ENCODE peak calls at places on chromosomes 2 and 18, in nine cellular contexts. M is SK-N-SH, P is tibial artery, D is IMR-90, I is spleen, K is pancreas, Q is BE2C, S is transverse colon, Y is brain microvascular endothelial cell. Z is an unnamed sample. For H3K27me3, the result is how much of the 10 kb centered on the place peaks cover.

GRCh38 chr2:129376404-129377077 is 602.9 kb upstream of the RAB6C start:
- DNase-seq in M (no peak), P (no peak), D (no peak), I (no peak), K (no peak), Q (no peak), S (no peak), Y (no peak), Z (no peak)

GRCh38 chr18:58416014-58416703 is 212.7 kb downstream of the ALPK2 start:
- DNase-seq in M (no peak), P (no peak), D (no peak), I (no peak), K (no peak), Q (no peak), S (no peak), Y (no peak), Z (no peak)

GRCh38 chr2:45128580-45128997 is 119.3 kb upstream of the SIX2 start:
- DNase-seq in M (peak), P (no peak), D (peak), I (no peak), K (no peak), Q (peak), S (no peak), Y (peak), Z (peak)

GRCh38 chr18:12843420-12844346 is 40.4 kb downstream of the PTPN2 start:
- DNase-seq in M (no peak), P (no peak), D (no peak), I (peak), K (no peak), Q (peak), S (no peak), Y (no peak), Z (no peak)

GRCh38 chr2:55838653-55839052 is 84.9 kb downstream of the EFEMP1 start:
- DNase-seq in M (no peak), P (no peak), D (no peak), I (no peak), K (no peak), Q (no peak), S (no peak), Y (no peak), Z (no peak)

GRCh38 chr2:120658285-120659158 is 77.1 kb upstream of the GLI2 start:
- DNase-seq in M (no peak), P (no peak), D (no peak), I (no peak), K (no peak), Q (no peak), S (no peak), Y (no peak), Z (no peak)

GRCh38 chr2:101330253-101330921 is 21.9 kb upstream of the RNF149 start:
- DNase-seq in M (no peak), P (no peak), D (no peak), I (peak), K (peak), Q (no peak), S (peak), Y (no peak), Z (no peak)

GRCh38 chr2:216799873-216800421 is 59.9 kb downstream of the TNP1 start:
- DNase-seq in M (no peak), P (peak), D (peak), I (no peak), K (no peak), Q (no peak), S (peak), Y (no peak), Z (no peak)

GRCh38 chr2:238580486-238580885 is 153.8 kb downstream of the ASB1 start:
- DNase-seq in M (no peak), P (peak), D (no peak), I (peak), K (no peak), Q (no peak), S (no peak), Y (no peak), Z (no peak)

GRCh38 chr2:177543007-177543760 is 150.6 kb downstream of the AGPS start:
- DNase-seq in M (no peak), P (no peak), D (peak), I (no peak), K (no peak), Q (no peak), S (no peak), Y (peak), Z (no peak)

GRCh38 chr18:63316612-63317555 is 2.7 kb downstream of the BCL2 start:
- DNase-seq in M (no peak), P (no peak), D (no peak), I (no peak), K (no peak), Q (no peak), S (peak), Y (no peak), Z (no peak)

GRCh38 chr2:233922471-233922870 is 5.3 kb downstream of the TRPM8 start:
- DNase-seq in M (no peak), P (no peak), D (peak), I (no peak), K (no peak), Q (no peak), S (no peak), Y (no peak), Z (no peak)

GRCh38 chr18:77444385-77444784 is 194.7 kb downstream of the GALR1 start:
- DNase-seq in M (no peak), P (no peak), D (no peak), I (no peak), K (no peak), Q (no peak), S (no peak), Y (no peak), Z (no peak)

GRCh38 chr18:48770243-48770642 is 180.5 kb downstream of the SMAD7 start:
- DNase-seq in M (no peak), P (no peak), D (no peak), I (no peak), K (no peak), Q (no peak), S (no peak), Y (no peak), Z (no peak)

GRCh38 chr2:164706522-164706921 is 85.2 kb upstream of the GRB14 start:
- DNase-seq in M (no peak), P (no peak), D (peak), I (no peak), K (no peak), Q (no peak), S (no peak), Y (peak), Z (peak)

GRCh38 chr18:2926528-2926927 is 79.7 kb downstream of the EMILIN2 start:
- DNase-seq in M (no peak), P (no peak), D (no peak), I (no peak), K (no peak), Q (no peak), S (no peak), Y (no peak), Z (no peak)
- H3K4me3 ChIP-seq in M (no peak), P (no peak), D (no peak), I (no peak), K (no peak), Q (no peak), S (no peak), Y (no peak), Z (no peak)

DNA sequence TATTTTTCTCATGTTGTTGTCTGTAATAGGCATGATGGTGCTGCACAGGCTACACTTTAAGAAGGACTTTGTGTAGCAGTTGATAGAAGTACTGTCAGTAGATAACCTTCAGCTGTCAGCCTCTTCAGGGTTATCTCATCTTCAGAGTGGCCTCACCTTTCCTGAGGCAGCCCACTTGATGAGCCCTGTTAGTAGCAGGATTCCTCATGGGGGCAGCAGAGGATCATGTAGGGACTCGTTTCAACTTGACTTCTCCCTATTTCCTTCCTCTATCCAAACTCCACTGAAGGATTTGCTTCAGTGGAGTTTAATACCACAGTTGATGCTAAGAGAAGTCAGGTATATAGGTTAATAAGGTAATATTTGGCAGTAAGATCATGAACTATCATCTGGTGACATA is 530.3 kb upstream of the FSIP2 start:
- DNase-seq in M (peak), P (no peak), D (no peak), I (no peak), K (no peak), Q (peak), S (peak), Y (peak), Z (no peak)
- TF ChIP-seq CTCF in M (peak), P (no peak), D (no peak), I (no peak), K (peak), Q (peak), S (peak), Y (peak), Z (peak)

GRCh38 chr2:130985831-130986649 is 107.2 kb downstream of the FAM168B start:
- DNase-seq in M (no peak), P (no peak), D (no peak), I (no peak), K (no peak), Q (no peak), S (no peak), Y (no peak), Z (no peak)
- H3K27me3 ChIP-seq in M (under half), P (under half), D (under half), I (under half), K (under half), Q (under half), S (under half), Y (under half), Z (under half)

DNA sequence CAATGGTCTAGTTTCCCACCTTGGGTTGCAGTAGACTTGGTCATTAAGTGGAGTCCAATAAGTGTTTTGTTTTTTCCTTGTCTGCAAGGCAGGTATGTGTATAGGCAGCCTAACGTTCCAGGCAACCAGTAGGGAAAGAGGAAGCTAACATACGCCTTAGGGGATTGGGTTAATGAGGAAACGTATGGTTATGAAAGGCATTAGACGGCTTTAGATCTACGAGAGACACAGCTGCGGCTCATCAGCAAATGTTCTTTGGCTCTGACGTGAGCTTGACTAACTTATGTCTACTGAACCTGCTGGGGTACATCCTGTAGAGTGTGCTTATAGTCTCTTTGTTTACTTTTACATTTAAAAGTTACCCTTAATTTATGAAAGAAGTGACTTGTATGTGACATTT is 180.0 kb downstream of the PRPF40A start:
- DNase-seq in M (peak), P (no peak), D (peak), I (no peak), K (no peak), Q (no peak), S (no peak), Y (no peak), Z (no peak)
- H3K4me3 ChIP-seq in M (no peak), P (no peak), D (no peak), I (no peak), K (no peak), Q (no peak), S (no peak), Y (no peak), Z (no peak)